ENCODE peak calls at places on chromosomes 4 and X, in five cellular contexts. K is SK-N-SH, O is cardiac fibroblast, Y is left ventricle myocardium inferior, X is pancreas. T is an unnamed sample.

GRCh38 chr4:61531188-61531587 is 331.1 kb downstream of the ADGRL3 start:
- DNase-seq in K (no peak), O (no peak), Y (no peak), X (no peak), T (no peak)

GRCh38 chr4:2930821-2931764 is 32.1 kb downstream of the NOP14 start:
- DNase-seq in K (no peak), O (no peak), Y (peak), X (peak), T (no peak)

GRCh38 chr4:6221851-6222760 is 21.8 kb upstream of the JAKMIP1 start:
- DNase-seq in K (peak), O (peak), Y (peak), X (peak), T (no peak)

GRCh38 chrX:148311544-148311943 is 188.9 kb upstream of the AFF2 start:
- DNase-seq in K (no peak), O (no peak), Y (no peak), X (no peak), T (no peak)

GRCh38 chrX:139720979-139721378 is 13.0 kb upstream of the MCF2 start:
- DNase-seq in K (no peak), O (no peak), Y (no peak), X (no peak), T (no peak)

GRCh38 chrX:137549846-137550534 is 15.9 kb upstream of the ZIC3 start:
- DNase-seq in K (no peak), O (no peak), Y (no peak), X (no peak), T (no peak)

GRCh38 chrX:71171110-71171801 is 26.6 kb downstream of the NLGN3 start:
- DNase-seq in K (no peak), O (no peak), Y (no peak), X (no peak), T (no peak)

GRCh38 chrX:10636337-10636736 is 16.0 kb upstream of the MID1 start:
- DNase-seq in K (peak), O (peak), Y (no peak), X (no peak), T (peak)

GRCh38 chr4:150909116-150909515 is 106.0 kb downstream of the LRBA start:
- DNase-seq in K (no peak), O (no peak), Y (no peak), X (no peak), T (no peak)

GRCh38 chr4:74320559-74321118 is 12.4 kb downstream of the EPGN start:
- DNase-seq in K (peak), O (peak), Y (no peak), X (no peak), T (no peak)

GRCh38 chr4:154559141-154559841 is 3.5 kb upstream of the FGB start:
- DNase-seq in K (peak), O (peak), Y (no peak), X (no peak), T (no peak)

GRCh38 chrX:149568701-149569296 is 18.5 kb downstream of the MAGEA9B start:
- DNase-seq in K (no peak), O (no peak), Y (no peak), X (no peak), T (no peak)

GRCh38 chr4:55365347-55365728 is 19.3 kb downstream of the SRD5A3 start:
- DNase-seq in K (no peak), O (no peak), Y (no peak), X (no peak), T (no peak)

GRCh38 chr4:155952546-155952945 is 1.1 kb downstream of the CTSO start:
- DNase-seq in K (no peak), O (peak), Y (no peak), X (no peak), T (no peak)

GRCh38 chr4:38131371-38132139 is 171.4 kb downstream of the PTTG2 start:
- DNase-seq in K (no peak), O (peak), Y (no peak), X (no peak), T (peak)

GRCh38 chr4:169668069-169668721 is 47.8 kb downstream of the CLCN3 start:
- DNase-seq in K (no peak), O (no peak), Y (no peak), X (no peak), T (no peak)

GRCh38 chr4:122842984-122843531 is 16.4 kb downstream of the FGF2 start:
- DNase-seq in K (peak), O (no peak), Y (no peak), X (no peak), T (no peak)
- H3K4me3 ChIP-seq in K (no peak), O (no peak), Y (no peak), X (no peak), T (no peak)

GRCh38 chr4:40299704-40300336 is 35.3 kb upstream of the CHRNA9 start:
- DNase-seq in K (no peak), O (no peak), Y (no peak), X (no peak), T (no peak)

GRCh38 chr4:40300371-40301162 is 34.6 kb upstream of the CHRNA9 start:
- DNase-seq in K (no peak), O (no peak), Y (no peak), X (no peak), T (no peak)

GRCh38 chr4:40299126-40299525 is 36.0 kb upstream of the CHRNA9 start:
- DNase-seq in K (no peak), O (no peak), Y (no peak), X (no peak), T (no peak)

GRCh38 chr4:40303751-40304150 is 31.4 kb upstream of the CHRNA9 start:
- DNase-seq in K (no peak), O (no peak), Y (no peak), X (no peak), T (no peak)

DNA sequence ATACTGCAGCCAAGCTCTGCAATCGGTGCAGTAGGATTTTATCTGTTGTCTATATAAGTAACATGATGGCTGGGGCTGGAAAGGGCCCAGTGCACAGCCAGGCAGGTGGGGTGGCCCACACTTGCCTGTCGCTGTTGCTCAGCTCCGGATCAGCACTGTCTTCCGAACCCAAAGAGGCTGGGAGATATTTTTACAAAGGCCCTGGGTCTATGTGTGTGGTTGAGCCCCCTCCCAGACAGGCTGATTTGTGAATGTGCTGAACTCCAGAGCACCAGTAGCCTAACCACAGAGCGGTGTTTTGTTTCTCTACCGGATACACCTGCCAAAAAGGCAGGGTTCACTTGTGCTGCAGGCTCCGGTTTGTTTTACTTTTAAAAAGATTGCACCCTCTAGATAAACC is 33.5 kb upstream of the CHRNA9 start:
- DNase-seq in K (no peak), O (no peak), Y (no peak), X (no peak), T (no peak)
- H3K4me3 ChIP-seq in K (no peak), O (no peak), Y (no peak), X (no peak), T (no peak)

DNA sequence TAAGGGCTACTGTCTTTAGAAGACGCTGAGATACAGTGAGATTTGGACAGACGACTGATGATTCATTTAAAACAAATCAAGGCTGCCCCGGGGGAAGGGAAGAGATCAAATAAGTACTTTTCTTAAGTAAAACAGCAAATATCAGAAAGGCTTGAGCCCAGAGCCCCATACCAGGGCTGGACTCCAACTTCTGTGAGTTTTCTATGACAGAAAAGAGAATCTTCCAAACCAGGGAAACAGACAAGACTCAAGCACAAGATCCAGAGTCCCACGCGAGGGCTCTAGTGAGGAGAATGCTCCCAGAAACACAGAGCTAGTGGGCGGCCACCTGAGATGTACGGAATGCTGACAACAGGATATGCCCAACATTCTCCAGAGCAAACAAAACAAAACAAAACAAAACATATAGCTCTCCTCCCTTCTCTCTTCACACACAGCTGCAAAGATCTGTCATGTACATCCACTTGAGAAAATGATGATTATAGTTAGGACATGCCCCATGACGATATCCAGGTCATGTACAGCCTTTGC is 13.1 kb downstream of the ACSL1 start:
- DNase-seq in K (no peak), O (peak), Y (no peak), X (no peak), T (peak)
- H3K4me3 ChIP-seq in K (no peak), O (peak), Y (peak), X (no peak), T (no peak)

GRCh38 chr4:53233396-53233795 is 132.5 kb downstream of the SCFD2 start:
- DNase-seq in K (no peak), O (peak), Y (no peak), X (no peak), T (no peak)
- H3K4me3 ChIP-seq in K (no peak), O (no peak), Y (no peak), X (no peak), T (no peak)